ENCODE peak calls at places on chromosomes 12 and 14, in four cellular contexts. M is mesendoderm, E is fibroblast of lung, I is mucosa of descending colon. A is an unnamed sample.

GRCh38 chr12:69392146-69392928 is 32.8 kb downstream of the YEATS4 start:
- DNase-seq in M (no peak), E (no peak), I (no peak), A (no peak)

GRCh38 chr14:72594099-72594901 is 299.6 kb downstream of the DPF3 start:
- DNase-seq in M (no peak), E (no peak), I (no peak), A (no peak)

GRCh38 chr14:81529391-81529790 is 4.3 kb downstream of the SEL1L start:
- DNase-seq in M (no peak), E (peak; percentile 83), I (no peak), A (no peak)

GRCh38 chr14:74965770-74966153 is 10.4 kb upstream of the PGF start:
- DNase-seq in M (no peak), E (no peak), I (no peak), A (no peak)

GRCh38 chr12:53217049-53217929 is 10.2 kb upstream of the ITGB7 start:
- DNase-seq in M (peak; percentile 80), E (peak; percentile 21), I (peak; percentile 85), A (peak; percentile 83)

GRCh38 chr12:7154042-7154441 is 23.9 kb downstream of the CLSTN3 start:
- DNase-seq in M (no peak), E (no peak), I (no peak), A (no peak)

GRCh38 chr12:52496590-52497071 is 3.6 kb upstream of the KRT6A start:
- DNase-seq in M (peak; percentile 99), E (peak; percentile 2), I (no peak), A (no peak)

GRCh38 chr12:26204612-26205289 is 9.4 kb downstream of the SSPN start:
- DNase-seq in M (no peak), E (peak; percentile 25), I (no peak), A (no peak)

GRCh38 chr12:49031573-49032161 is 13.1 kb upstream of the PRKAG1 start:
- DNase-seq in M (no peak), E (no peak), I (no peak), A (no peak)

GRCh38 chr14:102029956-102030355 is 56.9 kb downstream of the HSP90AA1 start:
- DNase-seq in M (peak; percentile 40), E (peak; percentile 45), I (no peak), A (no peak)

GRCh38 chr12:111298583-111299436 is 70.1 kb downstream of the PHETA1 start:
- DNase-seq in M (peak; percentile 84), E (peak; percentile 48), I (peak; percentile 42), A (peak; percentile 31)

GRCh38 chr14:74563621-74564159 is 48.3 kb downstream of the LTBP2 start:
- DNase-seq in M (no peak), E (no peak), I (no peak), A (no peak)

GRCh38 chr14:23590198-23590597 is 11.6 kb upstream of the JPH4 start:
- DNase-seq in M (no peak), E (no peak), I (no peak), A (no peak)

GRCh38 chr12:26935636-26936378 is 2.0 kb downstream of the INTS13 start:
- DNase-seq in M (no peak), E (peak; percentile 6), I (no peak), A (no peak)

GRCh38 chr14:104277416-104278213 is 139.2 kb downstream of the KIF26A start:
- DNase-seq in M (no peak), E (no peak), I (peak; percentile 16), A (peak; percentile 4)

GRCh38 chr14:100085451-100085850 is 20.2 kb downstream of the EVL start:
- DNase-seq in M (no peak), E (no peak), I (no peak), A (no peak)
- H3K36me3 ChIP-seq in M (no peaks in the 10 kb centered on the region), E (no peaks in the 10 kb centered on the region), I (no peaks in the 10 kb centered on the region), A (no peaks in the 10 kb centered on the region)

GRCh38 chr12:67765969-67766368 is 117.4 kb downstream of the DYRK2 start:
- DNase-seq in M (no peak), E (no peak), I (no peak), A (no peak)
- H3K4me3 ChIP-seq in M (no peak overlapping the region), E (no peak overlapping the region), I (no peak overlapping the region), A (no peak overlapping the region)

DNA sequence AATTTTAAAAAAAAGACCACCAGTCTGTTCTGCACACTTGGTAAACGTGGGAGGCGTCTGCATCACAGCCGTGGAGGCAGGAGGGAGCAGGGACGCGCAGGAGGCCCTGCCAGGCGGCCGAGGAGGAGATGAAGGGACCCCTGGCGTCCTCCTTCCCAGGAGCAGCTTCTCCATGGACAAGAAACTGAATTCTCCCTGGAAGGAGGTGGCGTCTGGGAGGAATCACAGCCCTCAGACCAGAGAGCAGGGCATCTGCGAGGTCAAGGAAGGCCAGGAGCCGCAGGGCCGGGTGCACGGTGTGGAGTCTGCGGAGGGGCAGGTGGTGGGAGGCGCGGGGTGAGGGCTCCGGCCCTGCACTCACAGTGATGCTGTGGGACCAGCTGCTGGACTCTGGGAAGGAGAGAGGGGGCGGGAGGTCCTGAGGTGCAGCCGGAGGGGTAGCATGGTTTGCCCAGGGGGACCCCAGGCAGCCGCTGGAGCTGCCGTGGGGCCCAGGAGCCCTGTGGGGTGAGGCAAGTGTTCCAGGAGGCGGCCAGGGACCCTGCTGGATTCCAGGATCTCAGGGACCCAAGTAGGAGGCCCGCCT is 73.5 kb upstream of the GALNT9 start:
- DNase-seq in M (no peak), E (no peak), I (no peak), A (no peak)
- H3K36me3 ChIP-seq in M (no peaks in the 10 kb centered on the region), E (no peaks in the 10 kb centered on the region), I (no peaks in the 10 kb centered on the region), A (no peaks in the 10 kb centered on the region)

GRCh38 chr12:57837779-57838562 is 8.6 kb downstream of the CTDSP2 start:
- DNase-seq in M (peak; percentile 85), E (peak; percentile 77), I (no peak), A (no peak)

GRCh38 chr12:57834086-57834876 is 12.2 kb downstream of the CTDSP2 start:
- DNase-seq in M (no peak), E (no peak), I (no peak), A (no peak)

GRCh38 chr12:57835366-57836288 is 10.9 kb downstream of the CTDSP2 start:
- DNase-seq in M (no peak), E (no peak), I (no peak), A (no peak)

GRCh38 chr12:57838594-57839302 is 7.8 kb downstream of the CTDSP2 start:
- DNase-seq in M (no peak), E (no peak), I (no peak), A (no peak)

DNA sequence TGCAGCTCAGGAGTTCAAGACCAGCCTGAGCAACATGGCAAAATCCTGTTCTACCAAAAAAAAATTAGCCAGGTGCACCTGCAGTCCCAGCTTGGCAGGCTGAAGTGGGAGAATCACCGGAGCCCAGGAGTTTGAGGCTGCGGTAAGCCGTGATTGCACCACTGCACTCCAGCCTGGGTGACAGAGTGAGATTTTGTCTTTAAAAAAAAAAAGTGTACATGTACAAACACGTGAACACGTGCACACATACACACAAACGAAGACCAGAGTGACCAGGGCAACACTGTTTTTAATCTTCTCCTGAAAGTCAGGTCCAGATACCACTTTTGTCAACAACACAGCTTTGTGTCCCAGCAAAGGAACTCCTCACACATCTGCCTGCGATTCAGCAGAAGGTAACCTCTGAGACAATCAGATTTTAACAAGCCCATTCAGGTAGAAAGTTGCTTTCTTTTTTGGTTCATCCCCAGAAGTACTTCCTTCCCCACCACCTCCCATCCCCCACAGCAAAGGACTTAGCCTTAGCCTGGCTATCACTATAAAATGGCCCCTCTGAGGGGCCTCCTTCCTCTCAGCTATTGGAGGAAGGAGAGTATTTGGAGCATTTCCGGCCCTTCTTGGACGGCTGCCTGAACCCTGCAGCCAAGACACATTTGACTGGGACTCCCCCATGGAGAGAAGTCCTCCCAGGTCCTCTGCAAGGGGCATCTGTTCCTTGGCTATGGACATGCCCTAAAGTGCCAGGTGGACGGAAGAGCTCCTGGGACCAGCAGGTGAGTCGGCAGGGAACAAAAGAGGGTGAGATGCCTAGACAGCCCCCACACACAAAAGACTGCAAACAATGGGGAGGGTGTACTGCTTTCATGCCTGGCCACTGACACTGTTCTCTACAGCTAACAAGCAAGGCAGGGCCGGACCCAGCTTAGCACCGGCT is 9.8 kb downstream of the CTDSP2 start:
- DNase-seq in M (peak; percentile 86), E (peak; percentile 81), I (peak; percentile 69), A (peak; percentile 71)
- H3K4me3 ChIP-seq in M (no peak overlapping the region), E (peak overlapping the region; percentile 47), I (no peak overlapping the region), A (no peak overlapping the region)

DNA sequence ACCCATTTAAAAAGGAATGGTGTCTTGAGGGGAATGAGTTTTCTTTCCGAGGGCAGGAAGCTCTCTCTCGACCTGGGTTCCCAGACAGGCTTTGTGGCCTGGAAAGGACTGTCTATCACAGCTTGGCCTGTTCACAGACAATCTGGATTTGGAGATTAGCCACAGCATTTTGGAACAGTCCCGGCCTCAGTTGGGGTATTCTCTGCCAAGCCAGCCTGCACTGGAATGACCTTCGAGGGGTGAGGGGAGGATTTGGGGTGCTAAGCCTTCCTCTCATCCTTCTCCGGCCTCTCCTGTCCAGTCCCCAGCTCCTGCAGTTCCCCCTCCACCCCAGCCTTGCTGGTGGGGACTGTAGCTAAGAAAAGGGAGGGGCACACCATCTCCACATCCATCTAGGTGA is 13.0 kb downstream of the TBX5 start:
- DNase-seq in M (no peak), E (no peak), I (no peak), A (no peak)
- H3K36me3 ChIP-seq in M (no peaks in the 10 kb centered on the region), E (peaks cover 7% of the 10 kb centered on the region), I (no peaks in the 10 kb centered on the region), A (no peaks in the 10 kb centered on the region)

GRCh38 chr12:83823386-83824045 is 1089.1 kb downstream of the SLC6A15 start:
- DNase-seq in M (peak; percentile 91), E (peak; percentile 18), I (no peak), A (peak; percentile 21)

GRCh38 chr12:83821967-83822366 is 1090.6 kb downstream of the SLC6A15 start:
- DNase-seq in M (no peak), E (no peak), I (no peak), A (no peak)

GRCh38 chr12:83827860-83828259 is 1084.7 kb downstream of the SLC6A15 start:
- DNase-seq in M (peak; percentile 89), E (peak; percentile 59), I (no peak), A (no peak)

GRCh38 chr12:83827193-83827592 is 1085.4 kb downstream of the SLC6A15 start:
- DNase-seq in M (no peak), E (no peak), I (no peak), A (no peak)

GRCh38 chr12:83826112-83826511 is 1086.5 kb downstream of the SLC6A15 start:
- DNase-seq in M (peak; percentile 72), E (peak; percentile 49), I (no peak), A (no peak)
- H3K4me3 ChIP-seq in M (no peak overlapping the region), E (no peak overlapping the region), I (no peak overlapping the region), A (no peak overlapping the region)

GRCh38 chr12:627863-628805 is 35.1 kb downstream of the NINJ2 start:
- DNase-seq in M (peak; percentile 59), E (no peak), I (no peak), A (no peak)

GRCh38 chr12:627285-627684 is 36.0 kb downstream of the NINJ2 start:
- DNase-seq in M (no peak), E (no peak), I (no peak), A (no peak)

GRCh38 chr12:632102-632696 is 31.0 kb downstream of the NINJ2 start:
- DNase-seq in M (peak; percentile 88), E (peak; percentile 64), I (no peak), A (no peak)

GRCh38 chr12:633731-634130 is 29.5 kb downstream of the NINJ2 start:
- DNase-seq in M (no peak), E (no peak), I (no peak), A (no peak)

GRCh38 chr12:630656-631632 is 32.3 kb downstream of the NINJ2 start:
- DNase-seq in M (peak; percentile 60), E (no peak), I (peak; percentile 76), A (peak; percentile 84)
- H3K36me3 ChIP-seq in M (no peaks in the 10 kb centered on the region), E (no peaks in the 10 kb centered on the region), I (no peaks in the 10 kb centered on the region), A (no peaks in the 10 kb centered on the region)

A was measured in transverse colon.